ENCODE peak calls at places on chromosomes 11 and 22, in ten cellular contexts. K is HCT116, D is cardiac muscle cell, G is esophagus squamous epithelium, O is IMR-90, I is upper lobe of right lung, J is prostate gland, X is left ventricle myocardium inferior, W is bronchial epithelial cell, Z is sigmoid colon. Y is an unnamed sample.

GRCh38 chr11:79253280-79253679 is 187.6 kb downstream of the TENM4 start:
- DNase-seq in X (no peak), J (no peak), I (no peak), G (no peak), K (no peak), Z (no peak), W (no peak), O (no peak), D (no peak), Y (no peak)

GRCh38 chr11:132472411-132473205 is 1059.7 kb downstream of the OPCML start:
- DNase-seq in W (no peak), K (no peak), I (no peak), X (no peak), G (no peak), J (no peak), D (peak; percentile 22), O (no peak), Z (no peak), Y (no peak)

GRCh38 chr11:18383388-18384156 is 10.8 kb upstream of the LDHA start:
- DNase-seq in J (peak; percentile 49), O (peak; percentile 96), W (peak; percentile 100), Z (peak; percentile 93), K (peak; percentile 84), G (no peak), I (peak; percentile 64), D (peak; percentile 89), X (peak; percentile 66), Y (peak; percentile 66)

GRCh38 chr11:82195251-82195650 is 538.4 kb downstream of the FAM181B start:
- DNase-seq in G (no peak), I (no peak), D (no peak), K (no peak), Z (no peak), X (no peak), J (no peak), W (no peak), O (no peak), Y (no peak)

GRCh38 chr11:1060885-1061616 is 13.6 kb upstream of the MUC2 start:
- DNase-seq in W (peak; percentile 73), G (no peak), X (no peak), D (peak; percentile 68), Z (no peak), J (no peak), O (peak; percentile 56), K (peak; percentile 74), I (peak; percentile 63), Y (no peak)

GRCh38 chr11:46649180-46649738 is 31.9 kb downstream of the ATG13 start:
- DNase-seq in I (no peak), G (no peak), D (peak; percentile 98), O (peak; percentile 97), J (peak; percentile 39), Z (peak; percentile 88), W (peak; percentile 80), K (no peak), X (peak; percentile 44), Y (no peak)

GRCh38 chr22:28333106-28333505 is 346.5 kb downstream of the TTC28 start:
- DNase-seq in D (no peak), W (no peak), G (no peak), X (no peak), K (no peak), O (no peak), Z (no peak), I (no peak), J (no peak), Y (no peak)

GRCh38 chr11:88312665-88313064 is 24.9 kb downstream of the CTSC start:
- DNase-seq in G (no peak), W (no peak), Z (no peak), X (no peak), D (peak; percentile 42), O (no peak), K (no peak), J (no peak), I (no peak), Y (no peak)

GRCh38 chr22:41598081-41598480 is 8.4 kb upstream of the PMM1 start:
- DNase-seq in X (no peak), I (peak; percentile 21), O (peak; percentile 88), D (peak; percentile 75), J (no peak), W (peak; percentile 89), G (no peak), Z (no peak), K (no peak), Y (no peak)

GRCh38 chr11:17141156-17141555 is 63.7 kb upstream of the RPS13 start:
- DNase-seq in K (no peak), W (no peak), D (no peak), X (no peak), J (no peak), I (no peak), O (no peak), Z (no peak), G (no peak), Y (no peak)

GRCh38 chr11:32706985-32707736 is 87.3 kb downstream of the CCDC73 start:
- DNase-seq in G (no peak), I (no peak), W (peak; percentile 90), D (peak; percentile 55), Z (no peak), O (peak; percentile 82), K (peak; percentile 44), X (no peak), J (no peak), Y (no peak)

GRCh38 chr11:124612045-124612444 is 817 bp downstream of the PANX3 start:
- DNase-seq in X (no peak), Z (no peak), O (no peak), K (no peak), J (no peak), I (no peak), W (no peak), G (no peak), D (no peak), Y (no peak)

GRCh38 chr11:80727315-80727714 is 1286.5 kb upstream of the TENM4 start:
- DNase-seq in I (no peak), K (no peak), J (no peak), W (peak; percentile 35), G (no peak), D (peak; percentile 41), O (no peak), Z (no peak), X (no peak), Y (peak; percentile 15)

GRCh38 chr11:3866206-3866605 is 10.7 kb downstream of the STIM1 start:
- DNase-seq in G (no peak), J (no peak), W (peak; percentile 34), D (peak; percentile 35), I (peak; percentile 84), K (no peak), O (no peak), X (peak; percentile 45), Z (no peak), Y (no peak)
- TF ChIP-seq CTCF in G (no peak), J (no peak), W (no peak), D (no peak), I (no peak), K (no peak), O (no peak), X (peak; percentile 23), Z (no peak), Y (no peak)

GRCh38 chr22:20509344-20510047 is 2.1 kb downstream of the MED15 start:
- DNase-seq in O (peak; percentile 94), J (peak; percentile 67), Z (peak; percentile 89), D (peak; percentile 95), K (no peak), G (no peak), X (peak; percentile 73), I (no peak), W (peak; percentile 86), Y (no peak)
- H3K4me3 ChIP-seq in O (peak overlapping the region; percentile 78), J (no peak overlapping the region), Z (peak overlapping the region; percentile 86), D (peak overlapping the region; percentile 84), K (peak overlapping the region; percentile 86), G (peak overlapping the region; percentile 99), X (peak overlapping the region; percentile 99), I (peak overlapping the region; percentile 90), W (peak overlapping the region; percentile 92), Y (peak overlapping the region; percentile 84)

GRCh38 chr11:61775606-61776554 is 16.5 kb downstream of the TMEM258 start:
- DNase-seq in Z (no peak), K (no peak), X (no peak), I (no peak), O (no peak), W (no peak), D (no peak), G (no peak), J (no peak), Y (no peak)

GRCh38 chr11:61778357-61778886 is 14.0 kb downstream of the TMEM258 start:
- DNase-seq in W (no peak), X (no peak), K (no peak), Z (no peak), G (no peak), O (no peak), D (no peak), I (no peak), J (no peak), Y (no peak)

GRCh38 chr11:61776561-61777075 is 15.8 kb downstream of the TMEM258 start:
- DNase-seq in W (peak; percentile 55), D (peak; percentile 82), X (no peak), J (no peak), K (peak; percentile 28), Z (no peak), I (peak; percentile 76), O (peak; percentile 68), G (no peak), Y (no peak)

GRCh38 chr11:61778920-61779650 is 13.3 kb downstream of the TMEM258 start:
- DNase-seq in X (no peak), D (no peak), O (no peak), Z (no peak), J (no peak), I (no peak), K (no peak), W (no peak), G (no peak), Y (no peak)

GRCh38 chr11:61777234-61778090 is 14.9 kb downstream of the TMEM258 start:
- DNase-seq in X (peak; percentile 64), I (no peak), K (no peak), O (no peak), Z (no peak), D (no peak), W (no peak), G (no peak), J (no peak), Y (no peak)
- H3K36me3 ChIP-seq in X (no peaks in the 10 kb centered on the region), I (no peaks in the 10 kb centered on the region), K (peaks cover 3% of the 10 kb centered on the region), O (peaks cover 1% of the 10 kb centered on the region), Z (no peaks in the 10 kb centered on the region), D (peaks cover 13% of the 10 kb centered on the region), W (no peaks in the 10 kb centered on the region), G (no peaks in the 10 kb centered on the region), J (no peaks in the 10 kb centered on the region), Y (no peaks in the 10 kb centered on the region)

DNA sequence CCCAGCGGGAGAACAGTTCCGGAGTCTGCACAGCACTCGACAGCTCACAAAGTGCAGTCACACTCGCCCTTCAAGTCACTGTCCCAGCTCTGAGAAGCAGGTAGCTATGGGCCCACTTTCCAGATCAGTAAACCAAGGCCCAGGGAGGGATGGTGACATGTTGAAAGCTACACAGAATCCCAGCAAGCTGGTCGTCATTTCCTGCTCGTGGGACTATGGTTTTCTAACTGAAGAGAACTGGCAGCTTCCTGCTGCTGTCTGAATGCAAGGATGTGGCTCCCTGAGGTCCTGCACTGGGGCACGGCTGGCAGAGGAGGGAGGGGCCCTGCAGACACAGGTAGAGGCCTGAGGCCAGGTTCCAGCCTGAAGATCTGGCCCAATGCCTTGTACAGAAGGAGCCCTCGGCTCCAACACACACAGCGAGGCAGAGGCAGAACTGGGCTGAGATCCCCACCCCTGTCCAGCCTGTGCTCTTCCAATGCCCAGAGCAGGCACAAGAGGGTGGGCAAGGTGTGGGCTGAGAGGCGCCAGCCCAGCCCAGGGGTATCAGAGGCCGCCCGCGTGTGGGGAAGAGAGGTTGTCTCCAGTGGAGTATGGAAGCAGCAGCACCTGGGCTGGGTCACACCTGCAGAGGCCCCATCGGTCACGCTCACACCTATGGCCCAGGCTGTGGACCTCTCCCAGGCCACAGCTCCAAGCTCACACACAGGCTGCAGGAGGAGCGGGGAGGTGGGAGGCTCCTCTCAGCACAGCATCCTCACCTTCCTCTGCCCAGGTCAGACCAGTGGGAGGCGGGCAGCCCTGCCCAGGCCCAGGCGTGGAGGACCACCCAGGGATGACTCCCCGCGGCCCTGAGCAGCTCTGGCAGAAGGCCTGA is 119.2 kb downstream of the PHF21B start:
- DNase-seq in O (no peak), X (no peak), K (no peak), I (peak; percentile 56), Z (no peak), G (no peak), D (no peak), J (no peak), W (no peak), Y (no peak)
- TF ChIP-seq CTCF in O (no peak), X (no peak), K (no peak), I (no peak), Z (no peak), G (no peak), D (no peak), J (no peak), W (no peak), Y (no peak)

Y was measured in GM06990.